ENCODE peak calls at places on chromosomes 7 and 10, in ten cellular contexts. One of them, this sample, is unnamed.

GRCh38 chr7:28102778-28103177 is 77.8 kb downstream of the JAZF1 start:
- DNase-seq in neural crest cell: no peak
- DNase-seq in vagina: no peak
- DNase-seq in A549: peak; percentile 48
- DNase-seq in omental fat pad: no peak
- DNase-seq in HFF-Myc: no peak
- DNase-seq in H9: no peak
- DNase-seq in mucosa of descending colon: no peak
- DNase-seq in fibroblast of mammary gland: peak; percentile 96
- DNase-seq in cardiac fibroblast: peak; percentile 55
- DNase-seq in this sample: no peak

GRCh38 chr7:39621784-39622411 is 1.5 kb upstream of the RALA start:
- DNase-seq in vagina: no peak
- DNase-seq in omental fat pad: no peak
- DNase-seq in HFF-Myc: no peak
- DNase-seq in cardiac fibroblast: no peak
- DNase-seq in fibroblast of mammary gland: peak; percentile 76
- DNase-seq in mucosa of descending colon: no peak
- DNase-seq in neural crest cell: no peak
- DNase-seq in A549: no peak
- DNase-seq in H9: no peak
- DNase-seq in this sample: no peak

GRCh38 chr10:24891823-24892222 is 60.6 kb downstream of the PRTFDC1 start:
- DNase-seq in vagina: no peak
- DNase-seq in mucosa of descending colon: peak; percentile 35
- DNase-seq in neural crest cell: no peak
- DNase-seq in omental fat pad: no peak
- DNase-seq in H9: no peak
- DNase-seq in fibroblast of mammary gland: peak; percentile 97
- DNase-seq in A549: peak; percentile 46
- DNase-seq in HFF-Myc: peak; percentile 73
- DNase-seq in cardiac fibroblast: peak; percentile 59
- DNase-seq in this sample: no peak

GRCh38 chr10:97207131-97207530 is 21.4 kb upstream of the SLIT1 start:
- DNase-seq in fibroblast of mammary gland: no peak
- DNase-seq in H9: no peak
- DNase-seq in cardiac fibroblast: no peak
- DNase-seq in A549: no peak
- DNase-seq in vagina: no peak
- DNase-seq in mucosa of descending colon: no peak
- DNase-seq in omental fat pad: no peak
- DNase-seq in HFF-Myc: no peak
- DNase-seq in neural crest cell: no peak
- DNase-seq in this sample: no peak

GRCh38 chr10:76114556-76114955 is 683.1 kb downstream of the LRMDA start:
- DNase-seq in vagina: no peak
- DNase-seq in mucosa of descending colon: no peak
- DNase-seq in fibroblast of mammary gland: no peak
- DNase-seq in HFF-Myc: no peak
- DNase-seq in neural crest cell: no peak
- DNase-seq in H9: no peak
- DNase-seq in cardiac fibroblast: no peak
- DNase-seq in A549: no peak
- DNase-seq in omental fat pad: no peak
- DNase-seq in this sample: no peak

GRCh38 chr10:74640134-74640533 is 186.3 kb upstream of the KAT6B start:
- DNase-seq in omental fat pad: no peak
- DNase-seq in cardiac fibroblast: no peak
- DNase-seq in mucosa of descending colon: no peak
- DNase-seq in fibroblast of mammary gland: no peak
- DNase-seq in vagina: no peak
- DNase-seq in H9: peak; percentile 38
- DNase-seq in HFF-Myc: peak; percentile 49
- DNase-seq in neural crest cell: no peak
- DNase-seq in A549: no peak
- DNase-seq in this sample: no peak

GRCh38 chr7:92813390-92814024 is 22.9 kb downstream of the CDK6 start:
- DNase-seq in vagina: no peak
- DNase-seq in A549: no peak
- DNase-seq in fibroblast of mammary gland: peak; percentile 71
- DNase-seq in H9: no peak
- DNase-seq in mucosa of descending colon: no peak
- DNase-seq in cardiac fibroblast: peak; percentile 31
- DNase-seq in omental fat pad: no peak
- DNase-seq in HFF-Myc: no peak
- DNase-seq in neural crest cell: no peak
- DNase-seq in this sample: no peak

GRCh38 chr7:1849351-1849951 is 179.4 kb downstream of the ELFN1 start:
- DNase-seq in cardiac fibroblast: no peak
- DNase-seq in A549: no peak
- DNase-seq in mucosa of descending colon: no peak
- DNase-seq in vagina: no peak
- DNase-seq in fibroblast of mammary gland: no peak
- DNase-seq in omental fat pad: no peak
- DNase-seq in HFF-Myc: no peak
- DNase-seq in neural crest cell: no peak
- DNase-seq in H9: no peak
- DNase-seq in this sample: no peak

GRCh38 chr7:36906448-36906847 is 182.2 kb upstream of the AOAH start:
- DNase-seq in H9: no peak
- DNase-seq in vagina: no peak
- DNase-seq in neural crest cell: no peak
- DNase-seq in mucosa of descending colon: no peak
- DNase-seq in HFF-Myc: no peak
- DNase-seq in fibroblast of mammary gland: no peak
- DNase-seq in A549: no peak
- DNase-seq in cardiac fibroblast: no peak
- DNase-seq in omental fat pad: no peak
- DNase-seq in this sample: no peak

GRCh38 chr10:80324891-80325364 is 31.6 kb downstream of the DYDC1 start:
- DNase-seq in neural crest cell: no peak
- DNase-seq in fibroblast of mammary gland: no peak
- DNase-seq in H9: no peak
- DNase-seq in mucosa of descending colon: no peak
- DNase-seq in vagina: no peak
- DNase-seq in cardiac fibroblast: no peak
- DNase-seq in HFF-Myc: no peak
- DNase-seq in omental fat pad: no peak
- DNase-seq in A549: no peak
- DNase-seq in this sample: no peak

GRCh38 chr10:17548786-17549185 is 68.4 kb downstream of the HACD1 start:
- DNase-seq in cardiac fibroblast: peak; percentile 45
- DNase-seq in omental fat pad: no peak
- DNase-seq in fibroblast of mammary gland: peak; percentile 38
- DNase-seq in H9: no peak
- DNase-seq in A549: no peak
- DNase-seq in neural crest cell: no peak
- DNase-seq in mucosa of descending colon: no peak
- DNase-seq in vagina: no peak
- DNase-seq in HFF-Myc: no peak
- DNase-seq in this sample: no peak

GRCh38 chr10:88392222-88392621 is 190.9 kb downstream of the RNLS start:
- DNase-seq in omental fat pad: no peak
- DNase-seq in neural crest cell: no peak
- DNase-seq in vagina: no peak
- DNase-seq in HFF-Myc: no peak
- DNase-seq in fibroblast of mammary gland: no peak
- DNase-seq in H9: no peak
- DNase-seq in A549: no peak
- DNase-seq in mucosa of descending colon: no peak
- DNase-seq in cardiac fibroblast: no peak
- DNase-seq in this sample: no peak

GRCh38 chr10:16779375-16779774 is 37.8 kb downstream of the RSU1 start:
- DNase-seq in mucosa of descending colon: no peak
- DNase-seq in vagina: no peak
- DNase-seq in omental fat pad: no peak
- DNase-seq in fibroblast of mammary gland: no peak
- DNase-seq in HFF-Myc: no peak
- DNase-seq in A549: no peak
- DNase-seq in cardiac fibroblast: peak; percentile 3
- DNase-seq in neural crest cell: no peak
- DNase-seq in H9: no peak
- DNase-seq in this sample: no peak

GRCh38 chr10:109696462-109696861 is 226.8 kb downstream of the XPNPEP1 start:
- DNase-seq in cardiac fibroblast: no peak
- DNase-seq in neural crest cell: no peak
- DNase-seq in HFF-Myc: no peak
- DNase-seq in mucosa of descending colon: peak; percentile 19
- DNase-seq in fibroblast of mammary gland: no peak
- DNase-seq in vagina: no peak
- DNase-seq in omental fat pad: no peak
- DNase-seq in A549: no peak
- DNase-seq in H9: no peak
- DNase-seq in this sample: no peak

GRCh38 chr10:34723746-34724145 is 91.3 kb downstream of the PARD3 start:
- DNase-seq in mucosa of descending colon: peak; percentile 81
- DNase-seq in vagina: no peak
- DNase-seq in fibroblast of mammary gland: peak; percentile 82
- DNase-seq in HFF-Myc: no peak
- DNase-seq in neural crest cell: no peak
- DNase-seq in cardiac fibroblast: peak; percentile 85
- DNase-seq in H9: no peak
- DNase-seq in A549: peak; percentile 54
- DNase-seq in omental fat pad: no peak
- DNase-seq in this sample: no peak

GRCh38 chr7:82740246-82740848 is 296.8 kb upstream of the CACNA2D1 start:
- DNase-seq in omental fat pad: no peak
- DNase-seq in A549: peak; percentile 65
- DNase-seq in H9: peak; percentile 38
- DNase-seq in neural crest cell: peak; percentile 55
- DNase-seq in mucosa of descending colon: peak; percentile 62
- DNase-seq in HFF-Myc: no peak
- DNase-seq in vagina: no peak
- DNase-seq in fibroblast of mammary gland: peak; percentile 64
- DNase-seq in cardiac fibroblast: peak; percentile 71
- DNase-seq in this sample: no peak

GRCh38 chr7:156764016-156764669 is 123.6 kb downstream of the RNF32 start:
- DNase-seq in omental fat pad: no peak
- DNase-seq in cardiac fibroblast: peak; percentile 85
- DNase-seq in A549: peak; percentile 79
- DNase-seq in fibroblast of mammary gland: peak; percentile 81
- DNase-seq in vagina: no peak
- DNase-seq in HFF-Myc: peak; percentile 36
- DNase-seq in H9: peak; percentile 43
- DNase-seq in neural crest cell: peak; percentile 45
- DNase-seq in mucosa of descending colon: peak; percentile 77
- DNase-seq in this sample: no peak

GRCh38 chr10:77251297-77252013 is 386.2 kb downstream of the KCNMA1 start:
- DNase-seq in vagina: no peak
- DNase-seq in fibroblast of mammary gland: peak; percentile 63
- DNase-seq in H9: peak; percentile 37
- DNase-seq in mucosa of descending colon: peak; percentile 32
- DNase-seq in A549: peak; percentile 64
- DNase-seq in neural crest cell: peak; percentile 26
- DNase-seq in omental fat pad: no peak
- DNase-seq in HFF-Myc: no peak
- DNase-seq in cardiac fibroblast: no peak
- DNase-seq in this sample: no peak

GRCh38 chr7:27491534-27491933 is 171.1 kb downstream of the HIBADH start:
- DNase-seq in fibroblast of mammary gland: no peak
- DNase-seq in A549: no peak
- DNase-seq in HFF-Myc: no peak
- DNase-seq in H9: no peak
- DNase-seq in vagina: no peak
- DNase-seq in omental fat pad: no peak
- DNase-seq in mucosa of descending colon: no peak
- DNase-seq in cardiac fibroblast: no peak
- DNase-seq in neural crest cell: no peak
- DNase-seq in this sample: no peak

GRCh38 chr7:100358027-100358856 is at the start of gene PILRB:
- DNase-seq in H9: no peak
- DNase-seq in mucosa of descending colon: no peak
- DNase-seq in HFF-Myc: no peak
- DNase-seq in vagina: no peak
- DNase-seq in neural crest cell: no peak
- DNase-seq in cardiac fibroblast: no peak
- DNase-seq in fibroblast of mammary gland: no peak
- DNase-seq in omental fat pad: no peak
- DNase-seq in A549: no peak
- DNase-seq in this sample: no peak
- TF ChIP-seq CTCF in H9: peak; percentile 40
- TF ChIP-seq CTCF in mucosa of descending colon: no peak
- TF ChIP-seq CTCF in HFF-Myc: no peak
- TF ChIP-seq CTCF in vagina: no peak
- TF ChIP-seq CTCF in neural crest cell: no peak
- TF ChIP-seq CTCF in cardiac fibroblast: peak; percentile 12
- TF ChIP-seq CTCF in fibroblast of mammary gland: no peak
- TF ChIP-seq CTCF in omental fat pad: no peak
- TF ChIP-seq CTCF in A549: no peak
- TF ChIP-seq CTCF in this sample: no peak

DNA sequence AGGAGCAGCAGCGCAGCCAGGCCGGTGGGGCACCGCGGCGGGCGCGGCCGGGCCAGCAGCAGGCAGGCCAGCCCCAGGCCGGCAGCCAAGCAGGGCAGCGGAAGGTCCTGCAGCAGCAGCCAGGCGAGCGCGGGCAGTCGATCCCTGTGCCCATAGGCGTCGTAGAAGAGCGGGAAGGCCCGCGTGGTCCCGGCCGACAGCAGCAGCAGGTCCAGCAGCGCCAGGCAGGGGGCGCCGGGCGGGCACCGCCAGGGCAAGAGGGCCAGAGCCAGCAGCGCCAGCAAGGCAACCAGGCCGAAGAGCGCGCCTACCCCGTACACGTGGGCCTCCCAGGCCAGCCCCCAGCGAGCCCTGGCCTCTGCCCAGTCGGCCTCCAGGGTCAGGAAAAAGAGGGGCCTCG is 8.4 kb upstream of the RBM28 start:
- DNase-seq in fibroblast of mammary gland: peak; percentile 19
- DNase-seq in H9: peak; percentile 94
- DNase-seq in cardiac fibroblast: peak; percentile 59
- DNase-seq in mucosa of descending colon: peak; percentile 27
- DNase-seq in A549: peak; percentile 22
- DNase-seq in HFF-Myc: no peak
- DNase-seq in neural crest cell: no peak
- DNase-seq in vagina: no peak
- DNase-seq in omental fat pad: no peak
- DNase-seq in this sample: peak; percentile 30
- TF ChIP-seq CTCF in fibroblast of mammary gland: no peak
- TF ChIP-seq CTCF in H9: peak; percentile 68
- TF ChIP-seq CTCF in cardiac fibroblast: peak; percentile 22
- TF ChIP-seq CTCF in mucosa of descending colon: no peak
- TF ChIP-seq CTCF in A549: no peak
- TF ChIP-seq CTCF in HFF-Myc: peak; percentile 52
- TF ChIP-seq CTCF in neural crest cell: peak; percentile 44
- TF ChIP-seq CTCF in vagina: no peak
- TF ChIP-seq CTCF in omental fat pad: no peak
- TF ChIP-seq CTCF in this sample: peak; percentile 18

GRCh38 chr10:113922787-113923570 is 68.5 kb downstream of the NHLRC2 start:
- DNase-seq in A549: no peak
- DNase-seq in HFF-Myc: no peak
- DNase-seq in mucosa of descending colon: no peak
- DNase-seq in neural crest cell: no peak
- DNase-seq in fibroblast of mammary gland: no peak
- DNase-seq in H9: peak; percentile 49
- DNase-seq in omental fat pad: no peak
- DNase-seq in vagina: no peak
- DNase-seq in cardiac fibroblast: no peak
- DNase-seq in this sample: no peak
- TF ChIP-seq CTCF in A549: no peak
- TF ChIP-seq CTCF in HFF-Myc: no peak
- TF ChIP-seq CTCF in mucosa of descending colon: no peak
- TF ChIP-seq CTCF in neural crest cell: no peak
- TF ChIP-seq CTCF in fibroblast of mammary gland: no peak
- TF ChIP-seq CTCF in H9: peak; percentile 50
- TF ChIP-seq CTCF in omental fat pad: no peak
- TF ChIP-seq CTCF in vagina: no peak
- TF ChIP-seq CTCF in cardiac fibroblast: no peak
- TF ChIP-seq CTCF in this sample: no peak

GRCh38 chr7:68717176-68717575 is 881.1 kb upstream of the AUTS2 start:
- DNase-seq in omental fat pad: no peak
- DNase-seq in mucosa of descending colon: no peak
- DNase-seq in fibroblast of mammary gland: no peak
- DNase-seq in HFF-Myc: no peak
- DNase-seq in H9: no peak
- DNase-seq in cardiac fibroblast: no peak
- DNase-seq in A549: no peak
- DNase-seq in vagina: no peak
- DNase-seq in neural crest cell: no peak
- DNase-seq in this sample: no peak
- TF ChIP-seq CTCF in omental fat pad: no peak
- TF ChIP-seq CTCF in mucosa of descending colon: no peak
- TF ChIP-seq CTCF in fibroblast of mammary gland: no peak
- TF ChIP-seq CTCF in HFF-Myc: no peak
- TF ChIP-seq CTCF in H9: no peak
- TF ChIP-seq CTCF in cardiac fibroblast: no peak
- TF ChIP-seq CTCF in A549: no peak
- TF ChIP-seq CTCF in vagina: no peak
- TF ChIP-seq CTCF in neural crest cell: no peak
- TF ChIP-seq CTCF in this sample: no peak